ENCODE peak calls at places on chromosomes 1 and 21, in eight cellular contexts. Z, D, Y, X, T, J, L and F are unnamed samples. For H3K36me3, the result is how much of the 10 kb centered on the place peaks cover.

GRCh38 chr1:19734472-19734999 is 65.2 kb downstream of the TMCO4 start:
- DNase-seq in J (no peak), Z (no peak), L (no peak), T (no peak), X (no peak), Y (peak), D (no peak), F (no peak)

GRCh38 chr1:50237081-50237480 is 128.4 kb downstream of the ELAVL4 start:
- DNase-seq in J (no peak), Y (no peak), Z (no peak), X (no peak), T (no peak), D (no peak), L (no peak), F (no peak)

GRCh38 chr1:54131419-54131818 is 21.4 kb downstream of the CDCP2 start:
- DNase-seq in T (no peak), J (no peak), L (no peak), Z (no peak), D (no peak), Y (no peak), X (no peak), F (no peak)

GRCh38 chr1:50349242-50349565 is 74.0 kb downstream of the DMRTA2 start:
- DNase-seq in T (no peak), D (no peak), X (peak), Z (no peak), Y (no peak), J (no peak), L (no peak), F (no peak)

GRCh38 chr1:15304708-15305326 is 57.8 kb downstream of the FHAD1 start:
- DNase-seq in Z (peak), T (peak), D (peak), Y (peak), J (peak), L (peak), X (no peak), F (peak)

GRCh38 chr1:118290571-118290970 is 105.5 kb upstream of the SPAG17 start:
- DNase-seq in X (no peak), D (no peak), Z (no peak), T (no peak), Y (peak), L (no peak), J (no peak), F (no peak)

GRCh38 chr1:156281281-156282142 is 1.1 kb downstream of the SMG5 start:
- DNase-seq in J (peak), X (peak), L (no peak), D (no peak), T (no peak), Z (peak), Y (peak), F (no peak)

GRCh38 chr1:194292912-194293311 is 1106.5 kb upstream of the B3GALT2 start:
- DNase-seq in Z (no peak), D (no peak), J (no peak), X (no peak), T (no peak), L (no peak), Y (no peak), F (no peak)

GRCh38 chr21:29938968-29939858 is 583 bp downstream of the GRIK1 start:
- DNase-seq in Y (peak), T (no peak), J (no peak), L (peak), Z (no peak), X (no peak), D (no peak), F (no peak)

GRCh38 chr1:228022571-228023293 is 15.9 kb downstream of the WNT3A start:
- DNase-seq in X (no peak), L (peak), D (no peak), Y (no peak), J (no peak), Z (no peak), T (no peak), F (no peak)

GRCh38 chr1:48793863-48794262 is 17.2 kb upstream of the BEND5 start:
- DNase-seq in J (peak), X (no peak), T (no peak), L (no peak), Z (no peak), Y (no peak), D (no peak), F (no peak)

GRCh38 chr1:26419494-26419893 is 8.9 kb downstream of the LIN28A start:
- DNase-seq in T (no peak), X (no peak), D (no peak), Z (no peak), J (no peak), Y (no peak), L (no peak), F (no peak)
- H3K36me3 ChIP-seq in T (under half), X (under half), D (under half), Z (under half), J (under half), Y (under half), L (half or more), F (under half)

DNA sequence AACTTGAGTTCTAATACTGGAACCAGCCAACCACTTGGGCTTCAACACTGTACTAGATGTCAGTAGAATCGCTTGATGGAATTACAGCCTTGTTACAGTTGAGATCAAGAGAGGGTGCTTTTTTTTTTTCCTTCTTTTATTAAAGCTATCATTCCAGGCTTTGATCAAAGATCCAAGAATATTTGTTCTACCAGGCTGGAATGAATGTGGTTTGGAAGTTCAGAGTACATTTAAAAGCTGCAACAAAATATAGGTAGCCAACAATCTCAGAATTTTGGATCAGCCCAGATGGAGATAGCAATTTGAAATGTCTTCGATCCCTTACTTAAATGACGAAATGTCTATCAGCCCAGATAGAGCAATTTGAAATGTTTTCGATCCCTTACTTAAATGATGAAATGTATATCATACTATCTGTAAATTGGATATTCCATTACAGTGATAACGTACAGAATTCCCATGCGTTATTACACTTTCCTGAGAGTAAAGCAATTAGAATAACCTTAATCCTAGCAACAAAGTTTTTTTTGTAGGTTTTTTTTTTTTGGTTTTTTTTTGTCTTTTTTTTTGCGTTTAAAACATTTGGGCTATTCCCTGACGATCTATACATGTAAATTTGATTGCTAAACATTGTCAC is 3.6 kb downstream of the ZNF281 start:
- DNase-seq in J (no peak), Z (no peak), Y (no peak), X (no peak), D (no peak), T (no peak), L (no peak), F (no peak)
- H3K36me3 ChIP-seq in J (under half), Z (under half), Y (under half), X (under half), D (under half), T (under half), L (half or more), F (under half)

DNA sequence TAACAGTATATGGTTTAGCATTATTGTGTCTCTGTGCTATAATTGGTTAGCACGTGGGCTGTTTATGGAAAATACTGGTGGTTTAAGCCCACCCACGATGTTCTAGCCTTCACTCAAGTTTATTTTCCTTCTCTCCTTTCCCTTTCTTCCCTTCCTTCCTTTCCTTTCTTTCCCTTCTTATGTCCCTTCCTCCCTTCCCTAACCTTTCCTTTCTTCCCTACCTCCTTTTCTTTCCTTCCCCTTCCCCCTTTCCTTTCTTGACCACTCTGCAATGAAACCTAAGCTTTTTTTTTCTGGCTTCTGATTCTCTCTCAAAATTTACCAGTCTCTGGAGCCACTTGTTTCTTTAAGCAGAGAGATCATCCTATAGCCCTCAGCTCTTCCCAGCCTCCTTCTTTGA is 13.4 kb upstream of the S100A10 start:
- DNase-seq in L (no peak), Z (no peak), Y (no peak), J (no peak), D (no peak), X (no peak), T (no peak), F (no peak)
- H3K36me3 ChIP-seq in L (under half), Z (under half), Y (under half), J (under half), D (under half), X (under half), T (under half), F (under half)

DNA sequence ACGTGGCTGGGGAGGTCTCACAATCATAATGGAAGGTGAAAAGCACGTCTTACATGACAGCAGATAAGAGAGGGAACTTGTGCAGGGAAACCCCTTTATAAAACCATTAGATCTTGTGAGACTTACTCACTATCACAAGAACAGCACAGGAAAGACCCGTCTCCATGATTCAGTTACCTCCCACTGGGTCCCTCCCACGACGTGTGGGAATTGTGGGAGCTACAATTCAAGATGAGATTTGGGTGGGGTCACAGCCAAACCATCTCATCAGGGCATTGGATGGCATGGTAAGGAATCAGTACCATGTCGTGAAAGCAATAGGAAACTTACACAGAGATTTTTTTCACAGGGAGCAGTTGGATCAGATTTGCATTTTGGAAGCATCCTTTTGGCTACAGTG is 63.1 kb downstream of the MTR start:
- DNase-seq in Y (no peak), Z (no peak), L (no peak), D (no peak), J (no peak), T (no peak), X (no peak), F (no peak)
- H3K36me3 ChIP-seq in Y (under half), Z (under half), L (under half), D (under half), J (under half), T (under half), X (half or more), F (under half)

GRCh38 chr1:66436378-66437135 is 97.4 kb upstream of the SGIP1 start:
- DNase-seq in T (no peak), X (no peak), J (peak), Z (peak), Y (peak), D (peak), L (peak), F (peak)

GRCh38 chr1:66439028-66439427 is 94.9 kb upstream of the SGIP1 start:
- DNase-seq in Y (no peak), Z (no peak), L (no peak), X (no peak), T (no peak), J (peak), D (no peak), F (peak)

GRCh38 chr1:66438062-66438970 is 95.6 kb upstream of the SGIP1 start:
- DNase-seq in J (no peak), L (no peak), X (no peak), Z (no peak), Y (no peak), T (no peak), D (no peak), F (peak)

GRCh38 chr1:66435541-66435940 is 98.4 kb upstream of the SGIP1 start:
- DNase-seq in D (no peak), J (no peak), X (no peak), T (no peak), Y (no peak), L (no peak), Z (no peak), F (no peak)

GRCh38 chr1:66437136-66437401 is 96.9 kb upstream of the SGIP1 start:
- DNase-seq in D (no peak), J (no peak), L (no peak), X (no peak), Y (no peak), Z (no peak), T (no peak), F (no peak)
- H3K36me3 ChIP-seq in D (under half), J (under half), L (under half), X (under half), Y (under half), Z (under half), T (under half), F (under half)

DNA sequence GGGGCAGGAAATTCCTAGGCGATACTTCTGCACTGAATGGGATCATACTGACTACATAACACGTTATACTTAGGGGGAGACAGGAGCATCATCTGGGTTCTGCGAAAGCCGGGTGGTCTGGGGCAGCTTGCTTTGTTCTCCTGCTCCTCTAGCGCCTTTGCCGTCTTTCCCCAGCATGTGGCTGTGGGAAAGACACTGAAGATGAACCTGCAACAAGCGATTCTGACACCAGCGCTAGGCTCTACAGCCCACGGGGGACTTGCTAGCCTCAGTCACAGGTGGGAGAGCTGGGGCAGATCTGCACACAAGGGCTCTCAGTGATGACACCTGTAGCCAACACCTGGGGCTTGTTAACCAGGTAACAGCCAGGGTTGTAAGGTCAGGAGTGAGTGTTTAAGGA is 51.8 kb downstream of the CD46 start:
- DNase-seq in L (no peak), T (no peak), J (no peak), Z (no peak), Y (no peak), X (no peak), D (no peak), F (no peak)
- H3K36me3 ChIP-seq in L (under half), T (under half), J (under half), Z (half or more), Y (under half), X (half or more), D (under half), F (under half)

GRCh38 chr1:25828491-25828890 is 8.7 kb downstream of the MTFR1L start:
- DNase-seq in Z (no peak), X (no peak), Y (no peak), T (no peak), L (no peak), J (no peak), D (no peak), F (no peak)

GRCh38 chr1:25825605-25826004 is 5.9 kb downstream of the MTFR1L start:
- DNase-seq in Y (no peak), Z (no peak), D (no peak), X (no peak), L (no peak), T (no peak), J (no peak), F (no peak)

GRCh38 chr1:25831569-25832196 is 11.9 kb downstream of the MTFR1L start:
- DNase-seq in L (no peak), J (no peak), Y (no peak), X (no peak), D (no peak), Z (no peak), T (no peak), F (no peak)

GRCh38 chr1:25826571-25826970 is 6.8 kb downstream of the MTFR1L start:
- DNase-seq in D (no peak), L (no peak), T (no peak), Y (no peak), Z (no peak), J (no peak), X (no peak), F (no peak)

DNA sequence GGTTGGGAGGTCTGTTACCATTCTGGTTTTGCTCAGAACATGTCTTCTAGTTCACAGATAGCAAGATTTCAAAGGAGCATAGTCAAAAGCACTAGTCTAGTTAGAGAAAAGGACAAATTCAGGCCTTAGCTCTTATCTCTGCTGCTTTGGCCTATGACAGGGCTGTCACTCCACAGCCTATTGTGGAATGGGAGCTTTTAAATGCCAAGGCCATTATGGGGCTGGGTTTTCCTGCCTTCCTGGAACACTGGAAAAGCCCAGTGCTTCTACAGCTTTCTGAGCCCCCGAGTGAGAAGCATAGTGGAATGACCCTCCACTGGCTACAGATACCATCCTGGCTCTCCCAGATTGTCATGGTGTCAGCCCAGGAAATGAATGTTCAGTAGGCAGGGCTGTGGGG is 9.3 kb downstream of the MTFR1L start:
- DNase-seq in Z (no peak), D (no peak), Y (no peak), T (no peak), J (no peak), X (no peak), L (no peak), F (no peak)
- H3K36me3 ChIP-seq in Z (half or more), D (under half), Y (half or more), T (under half), J (under half), X (half or more), L (half or more), F (under half)

DNA sequence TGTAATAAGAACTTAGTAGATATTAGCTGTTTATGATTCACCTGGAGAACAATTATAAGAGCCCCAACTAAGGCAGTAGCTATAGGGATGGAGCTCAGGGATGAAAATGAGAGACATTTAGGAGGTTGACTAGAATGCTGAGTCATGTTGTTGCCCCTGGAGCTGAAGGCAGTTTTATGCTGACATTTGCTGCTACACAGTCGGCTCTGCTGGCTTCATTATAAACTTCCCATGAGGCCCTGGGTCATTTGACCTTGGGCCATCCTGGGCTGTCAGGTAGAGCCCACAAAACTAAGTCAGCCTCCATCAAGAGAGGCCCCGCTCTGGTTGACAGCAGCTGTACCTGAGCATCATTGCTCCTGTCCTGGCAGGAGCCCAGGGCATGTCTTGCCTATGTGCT is 112.3 kb downstream of the TBX19 start:
- DNase-seq in J (no peak), D (no peak), Z (no peak), L (peak), T (no peak), X (no peak), Y (peak), F (no peak)
- H3K36me3 ChIP-seq in J (under half), D (under half), Z (under half), L (under half), T (under half), X (under half), Y (under half), F (under half)